ENCODE peak calls at places on chromosomes 2 and 18, in seven cellular contexts. L, G, I, Y, B, D and S are unnamed samples.
A peak's percentile ranks its signal among the peaks of the same experiment; 100 is the strongest.

GRCh38 chr2:158499383-158499782 is 42.6 kb downstream of the PKP4 start:
- DNase-seq in I (no peak), G (no peak), L (no peak), B (no peak), D (no peak), Y (no peak), S (no peak)

GRCh38 chr2:206456078-206456769 is 12.9 kb downstream of the ADAM23 start:
- DNase-seq in G (no peak), Y (no peak), L (no peak), D (no peak), I (no peak), B (no peak), S (no peak)

GRCh38 chr2:11056614-11057013 is 98.7 kb upstream of the SLC66A3 start:
- DNase-seq in G (no peak), I (no peak), B (no peak), D (no peak), Y (no peak), L (no peak), S (no peak)

GRCh38 chr18:6859676-6860422 is 130.3 kb downstream of the ARHGAP28 start:
- DNase-seq in L (no peak), I (no peak), Y (no peak), G (no peak), D (no peak), B (no peak), S (no peak)

GRCh38 chr2:50974940-50975339 is 57.0 kb downstream of the NRXN1 start:
- DNase-seq in Y (no peak), I (no peak), G (no peak), D (no peak), B (no peak), L (no peak), S (no peak)

GRCh38 chr2:230774348-230774951 is 61.8 kb downstream of the CAB39 start:
- DNase-seq in Y (no peak), B (no peak), L (peak; percentile 74), I (no peak), G (no peak), D (peak; percentile 38), S (no peak)

GRCh38 chr2:46869621-46870020 is 46.0 kb downstream of the MCFD2 start:
- DNase-seq in L (no peak), I (no peak), G (no peak), D (no peak), B (peak; percentile 55), Y (no peak), S (no peak)

GRCh38 chr2:128628206-128628605 is 309.5 kb upstream of the HS6ST1 start:
- DNase-seq in Y (peak; percentile 64), G (no peak), I (peak; percentile 26), L (no peak), D (no peak), B (peak; percentile 11), S (no peak)

GRCh38 chr2:231292472-231293134 is 94.2 kb downstream of the ARMC9 start:
- DNase-seq in B (no peak), D (no peak), G (no peak), Y (no peak), I (no peak), L (no peak), S (no peak)

GRCh38 chr18:8890957-8891464 is 185.7 kb downstream of the MTCL1 start:
- DNase-seq in I (no peak), G (no peak), L (peak; percentile 83), B (no peak), Y (no peak), D (peak; percentile 83), S (peak; percentile 30)

GRCh38 chr2:184579226-184579625 is 19.1 kb upstream of the ZNF804A start:
- DNase-seq in I (no peak), B (no peak), G (no peak), Y (no peak), D (no peak), L (no peak), S (no peak)

GRCh38 chr18:72470391-72470790 is 73.8 kb downstream of the CBLN2 start:
- DNase-seq in I (no peak), B (no peak), L (no peak), Y (no peak), G (no peak), D (no peak), S (no peak)
- H3K9me3 ChIP-seq in I (no peaks in the 10 kb centered on the region), B (no peaks in the 10 kb centered on the region), L (no peaks in the 10 kb centered on the region), Y (no peaks in the 10 kb centered on the region), G (no peaks in the 10 kb centered on the region), D (no peaks in the 10 kb centered on the region), S (no peaks in the 10 kb centered on the region)

GRCh38 chr2:98460573-98461560 is 16.2 kb downstream of the INPP4A start:
- DNase-seq in B (peak; percentile 62), L (no peak), G (no peak), Y (peak; percentile 93), I (peak; percentile 34), D (no peak), S (peak; percentile 8)
- TF ChIP-seq POLR2A in B (no peak), L (no peak), G (no peak), Y (no peak), I (no peak), D (no peak), S (no peak)

DNA sequence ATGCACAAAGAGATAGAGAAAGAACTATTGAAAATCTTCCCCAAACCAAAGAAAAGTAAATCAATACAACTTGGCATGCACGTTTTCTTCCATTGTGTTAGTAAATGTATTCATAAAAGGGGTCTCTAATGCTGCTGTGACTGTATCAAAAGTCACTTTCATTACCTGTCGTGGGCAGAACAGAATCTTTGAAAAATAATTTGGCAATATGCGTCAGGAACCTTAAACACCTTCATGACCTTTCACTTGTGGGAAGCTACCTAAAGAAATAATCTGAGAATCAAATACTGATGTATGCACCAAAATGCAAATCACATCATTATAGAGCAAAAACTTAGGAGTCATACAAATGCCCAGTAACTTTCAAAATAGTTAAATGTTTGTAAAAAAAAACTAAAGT is 105.3 kb downstream of the ARL4C start:
- DNase-seq in B (no peak), Y (no peak), D (no peak), G (no peak), I (no peak), L (no peak), S (no peak)
- H3K27me3 ChIP-seq in B (no peaks in the 10 kb centered on the region), Y (no peaks in the 10 kb centered on the region), D (peaks cover 5% of the 10 kb centered on the region), G (no peaks in the 10 kb centered on the region), I (no peaks in the 10 kb centered on the region), L (peaks cover 7% of the 10 kb centered on the region), S (no peaks in the 10 kb centered on the region)

GRCh38 chr2:241911551-241911950 is 42.0 kb downstream of the RTP5 start:
- DNase-seq in L (no peak), G (no peak), D (no peak), I (no peak), Y (peak; percentile 36), B (no peak), S (no peak)
- H3K9me3 ChIP-seq in L (no peaks in the 10 kb centered on the region), G (peaks cover 18% of the 10 kb centered on the region), D (no peaks in the 10 kb centered on the region), I (no peaks in the 10 kb centered on the region), Y (no peaks in the 10 kb centered on the region), B (no peaks in the 10 kb centered on the region), S (no peaks in the 10 kb centered on the region)

DNA sequence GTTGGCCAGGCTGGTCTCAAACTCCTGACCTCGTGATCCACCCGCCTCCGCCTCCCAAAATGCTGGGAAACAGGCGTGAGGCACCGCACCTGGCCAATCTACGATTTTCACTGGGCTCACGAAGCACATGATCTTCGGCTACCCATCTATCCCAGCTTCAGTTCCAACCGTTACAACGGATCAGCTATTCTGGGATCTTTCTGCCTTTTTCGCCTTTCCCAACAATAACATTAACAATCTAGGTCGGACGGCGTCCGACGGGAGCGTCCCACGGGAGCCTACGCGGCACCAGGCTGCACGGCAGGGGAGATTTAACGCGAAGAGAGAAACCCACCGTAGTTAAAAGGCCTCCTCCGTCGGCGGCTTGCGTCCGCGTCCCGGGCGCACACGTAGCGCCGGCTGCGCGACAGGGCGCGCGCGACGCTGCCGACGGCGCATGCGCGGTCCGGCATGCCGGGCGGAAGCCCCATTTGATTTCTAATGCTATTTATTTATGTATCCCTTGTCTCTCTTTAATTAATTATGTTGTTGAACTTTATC is at the start of gene MSL3B:
- DNase-seq in I (no peak), B (no peak), Y (peak; percentile 83), L (peak; percentile 70), D (peak; percentile 80), G (no peak), S (peak; percentile 54)
- TF ChIP-seq POLR2A in I (peak; percentile 16), B (no peak), Y (no peak), L (peak; percentile 76), D (peak; percentile 77), G (no peak), S (peak; percentile 26)

GRCh38 chr2:9951272-9951521 is 296 bp upstream of the GRHL1 start:
- DNase-seq in I (no peak), G (no peak), D (no peak), B (no peak), Y (no peak), L (no peak), S (no peak)

GRCh38 chr2:9949239-9949991 is 2.1 kb upstream of the GRHL1 start:
- DNase-seq in D (no peak), G (no peak), I (no peak), B (no peak), L (no peak), Y (no peak), S (no peak)

GRCh38 chr2:9949992-9950520 is 1.4 kb upstream of the GRHL1 start:
- DNase-seq in L (no peak), B (no peak), G (no peak), I (no peak), Y (no peak), D (no peak), S (no peak)

GRCh38 chr2:9951522-9952285 is at the start of gene GRHL1:
- DNase-seq in L (peak; percentile 92), I (peak; percentile 97), D (peak; percentile 100), Y (peak; percentile 98), G (peak; percentile 94), B (peak; percentile 95), S (peak; percentile 92)

GRCh38 chr2:9950521-9951271 is 797 bp upstream of the GRHL1 start:
- DNase-seq in L (peak; percentile 25), D (peak; percentile 65), G (peak; percentile 31), Y (peak; percentile 91), I (peak; percentile 64), B (peak; percentile 75), S (peak; percentile 58)
- H3K27me3 ChIP-seq in L (peaks cover 2% of the 10 kb centered on the region), D (peaks cover 5% of the 10 kb centered on the region), G (peaks cover 32% of the 10 kb centered on the region), Y (peaks cover 34% of the 10 kb centered on the region), I (no peaks in the 10 kb centered on the region), B (peaks cover 3% of the 10 kb centered on the region), S (no peaks in the 10 kb centered on the region)

GRCh38 chr2:41496908-41497307 is 550.9 kb upstream of the PKDCC start:
- DNase-seq in G (no peak), L (no peak), I (no peak), B (no peak), D (peak; percentile 4), Y (no peak), S (no peak)
- H3K9me3 ChIP-seq in G (peaks cover 49% of the 10 kb centered on the region), L (peaks cover 3% of the 10 kb centered on the region), I (no peaks in the 10 kb centered on the region), B (peaks cover 31% of the 10 kb centered on the region), D (peaks cover 4% of the 10 kb centered on the region), Y (peaks cover 10% of the 10 kb centered on the region), S (no peaks in the 10 kb centered on the region)